ENCODE peak calls at places on chromosomes 2 and 18, in five cellular contexts. P is RKO; X is stimulated activated CD4-positive, alpha-beta T cell treated with anti-CD3 and anti-CD28 coated beads, Interleukin-15, amount 100 ng/mL, for 1 hour; Q is HFF-Myc; I is Calu3. O is an unnamed sample.

GRCh38 chr18:67104700-67105284 is 411.7 kb downstream of the DSEL start:
- DNase-seq in P (peak; percentile 80), X (no peak), Q (peak; percentile 3), I (peak; percentile 75), O (peak; percentile 68)

GRCh38 chr18:6598657-6599056 is 130.9 kb upstream of the ARHGAP28 start:
- DNase-seq in P (no peak), X (no peak), Q (no peak), I (no peak), O (no peak)

GRCh38 chr2:191474459-191474858 is 203.5 kb upstream of the NABP1 start:
- DNase-seq in P (no peak), X (no peak), Q (no peak), I (no peak), O (no peak)

GRCh38 chr2:10835052-10835970 is 22.7 kb upstream of the PDIA6 start:
- DNase-seq in P (peak; percentile 18), X (peak; percentile 79), Q (no peak), I (peak; percentile 95), O (peak; percentile 71)

GRCh38 chr18:51123481-51123880 is 74.0 kb downstream of the MEX3C start:
- DNase-seq in P (no peak), X (no peak), Q (no peak), I (no peak), O (no peak)

GRCh38 chr2:37456479-37456878 is 112.0 kb downstream of the QPCT start:
- DNase-seq in P (no peak), X (no peak), Q (no peak), I (no peak), O (no peak)

GRCh38 chr2:143730155-143730949 is 601.1 kb downstream of the ARHGAP15 start:
- DNase-seq in P (peak; percentile 1), X (no peak), Q (no peak), I (no peak), O (no peak)

GRCh38 chr2:221997100-221997499 is 301.7 kb downstream of the PAX3 start:
- DNase-seq in P (peak; percentile 41), X (no peak), Q (peak; percentile 85), I (no peak), O (peak; percentile 97)

GRCh38 chr2:16176971-16177480 is 236.7 kb downstream of the MYCN start:
- DNase-seq in P (no peak), X (no peak), Q (no peak), I (no peak), O (no peak)

GRCh38 chr2:117980381-117980780 is 33.5 kb downstream of the CCDC93 start:
- DNase-seq in P (peak; percentile 20), X (no peak), Q (peak; percentile 35), I (no peak), O (no peak)

GRCh38 chr18:25737710-25738251 is 352.6 kb downstream of the SS18 start:
- DNase-seq in P (peak; percentile 46), X (no peak), Q (peak; percentile 71), I (no peak), O (peak; percentile 27)

GRCh38 chr2:139721454-139721995 is 941.3 kb upstream of the NXPH2 start:
- DNase-seq in P (no peak), X (no peak), Q (no peak), I (no peak), O (no peak)

GRCh38 chr2:55840460-55840859 is 83.1 kb downstream of the EFEMP1 start:
- DNase-seq in P (no peak), X (no peak), Q (no peak), I (no peak), O (no peak)

GRCh38 chr2:44801676-44802408 is 139.7 kb upstream of the SIX3 start:
- DNase-seq in P (no peak), X (no peak), Q (no peak), I (no peak), O (no peak)

GRCh38 chr2:75288760-75289159 is 89.4 kb upstream of the TACR1 start:
- DNase-seq in P (no peak), X (no peak), Q (no peak), I (no peak), O (no peak)

GRCh38 chr2:111667542-111668273 is 216.3 kb downstream of the ANAPC1 start:
- DNase-seq in P (peak; percentile 61), X (no peak), Q (no peak), I (peak; percentile 60), O (peak; percentile 87)

GRCh38 chr2:7017621-7018260 is 100.5 kb downstream of the RNF144A start:
- DNase-seq in P (no peak), X (no peak), Q (no peak), I (no peak), O (no peak)

GRCh38 chr2:240957656-240958365 is 40.6 kb upstream of the SNED1 start:
- DNase-seq in P (no peak), X (no peak), Q (no peak), I (no peak), O (no peak)

GRCh38 chr2:215507126-215507525 is 71.3 kb upstream of the FN1 start:
- DNase-seq in P (no peak), X (no peak), Q (no peak), I (no peak), O (no peak)

GRCh38 chr2:36607947-36608346 is 10.0 kb upstream of the FEZ2 start:
- DNase-seq in P (no peak), X (no peak), Q (no peak), I (no peak), O (no peak)

GRCh38 chr2:3483227-3483985 is 35.9 kb downstream of the ADI1 start:
- DNase-seq in P (no peak), X (no peak), Q (no peak), I (no peak), O (no peak)

GRCh38 chr18:80022613-80023012 is 11.6 kb upstream of the RBFA start:
- DNase-seq in P (no peak), X (no peak), Q (no peak), I (no peak), O (peak; percentile 26)

GRCh38 chr18:24726727-24727539 is 266.5 kb downstream of the HRH4 start:
- DNase-seq in P (peak; percentile 82), X (peak; percentile 13), Q (peak; percentile 72), I (peak; percentile 73), O (peak; percentile 57)

GRCh38 chr18:11419336-11419735 is 190.1 kb upstream of the SLC35G4 start:
- DNase-seq in P (no peak), X (no peak), Q (no peak), I (no peak), O (no peak)

GRCh38 chr2:55047677-55048299 is 2.5 kb downstream of the RTN4 start:
- DNase-seq in P (peak; percentile 81), X (no peak), Q (no peak), I (peak; percentile 18), O (peak; percentile 49)

GRCh38 chr2:217652761-217653160 is 350.0 kb downstream of the TNS1 start:
- DNase-seq in P (no peak), X (no peak), Q (no peak), I (no peak), O (no peak)

GRCh38 chr2:72815655-72816268 is 10.1 kb downstream of the EXOC6B start:
- DNase-seq in P (no peak), X (no peak), Q (no peak), I (no peak), O (no peak)

GRCh38 chr18:64017870-64018269 is 48.0 kb downstream of the SERPINB8 start:
- DNase-seq in P (peak; percentile 55), X (no peak), Q (peak; percentile 10), I (no peak), O (peak; percentile 32)

GRCh38 chr2:177799531-177799930 is 273.0 kb downstream of the PDE11A start:
- DNase-seq in P (peak; percentile 51), X (no peak), Q (peak; percentile 5), I (peak; percentile 22), O (peak; percentile 60)

GRCh38 chr2:45134726-45135125 is 125.5 kb upstream of the SIX2 start:
- DNase-seq in P (no peak), X (no peak), Q (no peak), I (no peak), O (no peak)

GRCh38 chr2:193566276-193566675 is 1371.5 kb upstream of the TMEFF2 start:
- DNase-seq in P (no peak), X (no peak), Q (no peak), I (no peak), O (no peak)

GRCh38 chr18:3248062-3248669 is 565 bp downstream of the MYL12A start:
- DNase-seq in P (peak; percentile 43), X (no peak), Q (no peak), I (no peak), O (peak; percentile 27)

GRCh38 chr18:37266290-37266689 is 299.3 kb downstream of the CELF4 start:
- DNase-seq in P (no peak), X (no peak), Q (no peak), I (peak; percentile 23), O (peak; percentile 4)

GRCh38 chr2:230161180-230161579 is 58.6 kb downstream of the SP110 start:
- DNase-seq in P (no peak), X (no peak), Q (no peak), I (no peak), O (no peak)

GRCh38 chr18:64294967-64295366 is 146.1 kb upstream of the LINC00305 start:
- DNase-seq in P (no peak), X (no peak), Q (no peak), I (no peak), O (no peak)

GRCh38 chr2:205511221-205511620 is 171.1 kb upstream of the NRP2 start:
- DNase-seq in P (no peak), X (no peak), Q (no peak), I (no peak), O (no peak)

GRCh38 chr18:903703-904102 is 968 bp upstream of the ADCYAP1 start:
- DNase-seq in P (peak; percentile 63), X (peak; percentile 14), Q (peak; percentile 5), I (peak; percentile 50), O (peak; percentile 58)